ENCODE peak calls at places on chromosomes 13 and 19, in four cellular contexts. K is heart left ventricle, O is Peyer's patch, Q is thyroid gland. V is an unnamed sample.

GRCh38 chr19:31578326-31578725 is 229.1 kb upstream of the TSHZ3 start:
- DNase-seq in O (no peak), Q (no peak), K (no peak), V (no peak)

GRCh38 chr19:7902796-7903243 is 857 bp upstream of the MAP2K7 start:
- DNase-seq in K (no peak), Q (no peak), O (no peak), V (no peak)

GRCh38 chr13:94950303-94950702 is 238.0 kb upstream of the SOX21 start:
- DNase-seq in K (no peak), Q (no peak), O (no peak), V (no peak)

GRCh38 chr13:113098163-113098732 is 7.3 kb upstream of the F7 start:
- DNase-seq in Q (no peak), K (no peak), O (no peak), V (no peak)

GRCh38 chr19:6103217-6103644 is 7.1 kb downstream of the RFX2 start:
- DNase-seq in K (peak; percentile 87), Q (peak; percentile 89), O (no peak), V (peak; percentile 53)

GRCh38 chr19:4803736-4804695 is 12.5 kb downstream of the FEM1A start:
- DNase-seq in K (peak; percentile 65), O (peak; percentile 63), Q (peak; percentile 52), V (no peak)

GRCh38 chr13:41179593-41180250 is 14.6 kb downstream of the KBTBD7 start:
- DNase-seq in K (no peak), Q (no peak), O (no peak), V (no peak)

GRCh38 chr19:45173816-45174215 is 4.2 kb downstream of the TRAPPC6A start:
- DNase-seq in Q (no peak), K (no peak), O (no peak), V (no peak)

GRCh38 chr19:7550987-7551761 is 15.7 kb downstream of the PNPLA6 start:
- DNase-seq in Q (peak; percentile 90), O (peak; percentile 81), K (peak; percentile 81), V (no peak)

GRCh38 chr13:110535526-110535925 is 26.0 kb downstream of the RAB20 start:
- DNase-seq in Q (no peak), K (no peak), O (no peak), V (no peak)

GRCh38 chr19:4908781-4909171 is 525 bp upstream of the UHRF1 start:
- DNase-seq in O (no peak), K (no peak), Q (no peak), V (no peak)

GRCh38 chr19:11504502-11505031 is 1.1 kb downstream of the ZNF653 start:
- DNase-seq in K (no peak), Q (no peak), O (no peak), V (no peak)

GRCh38 chr13:44388427-44388826 is 14.8 kb downstream of the SERP2 start:
- DNase-seq in Q (no peak), O (no peak), K (peak; percentile 66), V (no peak)

GRCh38 chr19:4053423-4054324 is 13.0 kb downstream of the ZBTB7A start:
- DNase-seq in Q (no peak), O (peak; percentile 77), K (no peak), V (no peak)

GRCh38 chr13:78147905-78148304 is 229.3 kb upstream of the EDNRB start:
- DNase-seq in K (no peak), O (no peak), Q (no peak), V (no peak)

GRCh38 chr13:70183041-70183440 is 74.8 kb upstream of the KLHL1 start:
- DNase-seq in K (no peak), Q (no peak), O (no peak), V (no peak)

GRCh38 chr13:97976551-97977375 is 23.3 kb downstream of the IPO5 start:
- DNase-seq in K (no peak), O (no peak), Q (no peak), V (no peak)

GRCh38 chr19:52086481-52086880 is 9.1 kb downstream of the ZNF841 start:
- DNase-seq in O (no peak), Q (no peak), K (no peak), V (no peak)

GRCh38 chr13:43583331-43583730 is 203.4 kb downstream of the ENOX1 start:
- DNase-seq in O (no peak), K (no peak), Q (no peak), V (no peak)

GRCh38 chr19:11496391-11497163 is 9.1 kb downstream of the ZNF653 start:
- DNase-seq in Q (peak; percentile 45), K (peak; percentile 57), O (peak; percentile 72), V (peak; percentile 57)

GRCh38 chr13:40981361-40981760 is 37.8 kb downstream of the ELF1 start:
- DNase-seq in K (no peak), O (no peak), Q (no peak), V (no peak)

GRCh38 chr19:35868172-35868822 is at the start of gene APLP1:
- DNase-seq in Q (peak; percentile 73), K (peak; percentile 80), O (peak; percentile 77), V (no peak)

GRCh38 chr19:15381864-15382263 is 2.3 kb upstream of the AKAP8 start:
- DNase-seq in K (no peak), O (no peak), Q (no peak), V (no peak)

GRCh38 chr19:33641261-33641660 is 19.5 kb downstream of the CHST8 start:
- DNase-seq in O (no peak), K (no peak), Q (no peak), V (no peak)

GRCh38 chr19:17329061-17329767 is 5.4 kb downstream of the ANO8 start:
- DNase-seq in K (no peak), Q (no peak), O (no peak), V (no peak)

GRCh38 chr19:3358919-3359849 is 7.2 kb upstream of the NFIC start:
- DNase-seq in K (peak; percentile 82), O (peak; percentile 80), Q (peak; percentile 72), V (peak; percentile 40)

GRCh38 chr19:33902802-33903488 is 106.3 kb downstream of the KCTD15 start:
- DNase-seq in K (no peak), Q (no peak), O (no peak), V (no peak)

GRCh38 chr19:28012361-28012760 is 1200.6 kb downstream of the UQCRFS1 start:
- DNase-seq in O (no peak), Q (no peak), K (no peak), V (no peak)

GRCh38 chr19:17214531-17215124 is 529 bp upstream of the USE1 start:
- DNase-seq in K (no peak), O (no peak), Q (no peak), V (no peak)

GRCh38 chr13:33057019-33057785 is 41.0 kb downstream of the KL start:
- DNase-seq in O (no peak), K (no peak), Q (no peak), V (peak; percentile 20)

GRCh38 chr19:42653841-42654240 is 59.1 kb upstream of the CEACAM8 start:
- DNase-seq in O (no peak), Q (no peak), K (no peak), V (no peak)

GRCh38 chr13:101654916-101655315 is 202.4 kb downstream of the ITGBL1 start:
- DNase-seq in K (no peak), Q (no peak), O (no peak), V (no peak)

GRCh38 chr13:94020833-94021232 is 458.6 kb downstream of the DCT start:
- DNase-seq in Q (no peak), O (no peak), K (no peak), V (no peak)

GRCh38 chr13:28792992-28793391 is 27.1 kb upstream of the MTUS2 start:
- DNase-seq in K (no peak), Q (no peak), O (no peak), V (no peak)

GRCh38 chr13:28794370-28794769 is 25.8 kb upstream of the MTUS2 start:
- DNase-seq in K (no peak), Q (no peak), O (no peak), V (no peak)

DNA sequence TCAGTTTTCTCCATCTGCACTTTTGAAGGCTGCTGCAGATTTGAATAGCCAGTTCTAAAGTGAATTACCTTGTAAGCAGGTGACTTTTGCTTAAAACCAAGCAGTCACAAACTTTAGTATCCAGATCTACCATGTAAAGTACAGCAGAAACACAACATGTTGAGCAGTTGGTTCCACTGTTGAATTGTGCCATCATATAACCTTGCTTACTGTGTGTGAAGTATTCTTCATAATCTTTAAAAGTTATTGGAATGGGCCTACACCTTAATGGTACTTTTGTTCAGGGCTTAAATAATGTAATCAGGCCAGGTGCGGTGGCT is 23.2 kb upstream of the MTUS2 start:
- DNase-seq in K (no peak), Q (no peak), O (no peak), V (no peak)
- TF ChIP-seq CTCF in K (no peak), Q (no peak), O (no peak), V (no peak)

GRCh38 chr13:109281017-109281416 is 505.4 kb downstream of the IRS2 start:
- DNase-seq in Q (no peak), O (no peak), K (no peak), V (no peak)

GRCh38 chr13:109287553-109287952 is 498.8 kb downstream of the IRS2 start:
- DNase-seq in O (no peak), Q (no peak), K (no peak), V (no peak)

GRCh38 chr13:109276261-109276660 is 510.1 kb downstream of the IRS2 start:
- DNase-seq in K (no peak), O (no peak), Q (no peak), V (no peak)

GRCh38 chr13:109285586-109285985 is 500.8 kb downstream of the IRS2 start:
- DNase-seq in O (no peak), K (no peak), Q (no peak), V (no peak)

DNA sequence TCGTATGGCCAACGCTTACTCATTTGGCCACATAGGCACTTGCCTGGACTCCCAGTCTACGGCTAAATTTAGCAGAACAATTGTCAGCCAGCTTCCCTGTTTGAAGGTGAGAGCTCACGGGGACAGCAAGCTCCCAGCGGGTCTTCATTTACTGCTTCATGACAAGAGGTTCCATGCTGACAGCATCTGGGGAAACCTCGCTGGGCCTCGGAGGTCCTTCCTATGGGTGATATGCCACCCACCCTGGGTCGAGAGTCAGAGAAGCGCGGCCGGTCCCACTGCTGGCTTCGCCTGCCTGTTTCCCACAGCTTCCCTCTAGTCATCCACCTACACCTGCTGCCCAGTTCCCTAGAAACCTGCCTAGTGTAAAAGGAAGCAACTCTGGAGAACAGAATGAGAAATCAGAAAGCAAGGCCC is 504.6 kb downstream of the IRS2 start:
- DNase-seq in K (peak; percentile 50), O (no peak), Q (no peak), V (no peak)
- TF ChIP-seq POLR2A in K (no peak), O (no peak), Q (no peak), V (no peak)

GRCh38 chr19:677201-677600 is 1.0 kb downstream of the FSTL3 start:
- DNase-seq in O (no peak), K (peak; percentile 85), Q (peak; percentile 70), V (peak; percentile 73)
- H3K4me1 ChIP-seq in O (peaks cover 4% of the 10 kb centered on the region), K (peaks cover 66% of the 10 kb centered on the region), Q (peaks cover 38% of the 10 kb centered on the region), V (no peaks in the 10 kb centered on the region)

GRCh38 chr19:40534148-40534547 is 42.5 kb upstream of the SHKBP1 start:
- DNase-seq in K (no peak), O (no peak), Q (no peak), V (no peak)

GRCh38 chr19:40529093-40529954 is 47.3 kb upstream of the SHKBP1 start:
- DNase-seq in K (peak; percentile 86), Q (peak; percentile 85), O (peak; percentile 89), V (peak; percentile 72)

GRCh38 chr19:40530091-40530901 is 46.4 kb upstream of the SHKBP1 start:
- DNase-seq in Q (peak; percentile 28), O (no peak), K (no peak), V (no peak)

GRCh38 chr19:40528533-40529092 is 48.1 kb upstream of the SHKBP1 start:
- DNase-seq in O (no peak), Q (no peak), K (no peak), V (no peak)

GRCh38 chr19:40533508-40533907 is 43.2 kb upstream of the SHKBP1 start:
- DNase-seq in K (no peak), Q (no peak), O (no peak), V (no peak)
- TF ChIP-seq CTCF in K (no peak), Q (no peak), O (peak; percentile 20), V (no peak)